ENCODE peak calls at places on chromosomes 4 and X, in seven cellular contexts. G is aorta, C is mesendoderm, M is left lung, S is endodermal cell, A is upper lobe of right lung, D is sigmoid colon. F is an unnamed sample.

GRCh38 chr4:87257523-87257922 is 37.1 kb upstream of the KLHL8 start:
- DNase-seq in G (no peak), C (no peak), M (no peak), S (no peak), A (no peak), D (no peak), F (no peak)

GRCh38 chr4:40669504-40669903 is 39.8 kb upstream of the RBM47 start:
- DNase-seq in G (no peak), C (no peak), M (no peak), S (no peak), A (no peak), D (no peak), F (no peak)

GRCh38 chr4:823761-824460 is 2.0 kb downstream of the CPLX1 start:
- DNase-seq in G (no peak), C (no peak), M (peak; percentile 72), S (peak; percentile 61), A (peak; percentile 56), D (peak; percentile 54), F (no peak)

GRCh38 chr4:148126825-148127224 is 315.4 kb downstream of the NR3C2 start:
- DNase-seq in G (no peak), C (no peak), M (no peak), S (no peak), A (no peak), D (no peak), F (no peak)

GRCh38 chr4:4693258-4693657 is 151.4 kb upstream of the STX18 start:
- DNase-seq in G (no peak), C (no peak), M (no peak), S (no peak), A (no peak), D (no peak), F (no peak)

GRCh38 chrX:13540602-13541001 is 28.8 kb upstream of the EGFL6 start:
- DNase-seq in G (no peak), C (no peak), M (no peak), S (no peak), A (no peak), D (no peak), F (no peak)

GRCh38 chr4:77199276-77199675 is 42.3 kb downstream of the CCNG2 start:
- DNase-seq in G (no peak), C (no peak), M (no peak), S (no peak), A (no peak), D (no peak), F (no peak)

GRCh38 chr4:7852568-7853185 is 87.0 kb downstream of the AFAP1 start:
- DNase-seq in G (no peak), C (no peak), M (no peak), S (no peak), A (no peak), D (peak; percentile 66), F (no peak)

GRCh38 chrX:323721-324628 is 5.4 kb upstream of the GTPBP6 start:
- DNase-seq in G (peak; percentile 75), C (peak; percentile 83), M (peak; percentile 51), S (peak; percentile 88), A (peak; percentile 67), D (peak; percentile 57), F (no peak)

GRCh38 chr4:40749717-40750460 is at the start of gene NSUN7:
- DNase-seq in G (peak; percentile 78), C (peak; percentile 94), M (peak; percentile 91), S (peak; percentile 97), A (peak; percentile 94), D (peak; percentile 75), F (no peak)

GRCh38 chr4:7645956-7646355 is 211.2 kb upstream of the PSAPL1 start:
- DNase-seq in G (no peak), C (no peak), M (peak; percentile 58), S (no peak), A (no peak), D (no peak), F (no peak)

GRCh38 chr4:162406637-162407370 is 243.0 kb upstream of the FSTL5 start:
- DNase-seq in G (no peak), C (no peak), M (no peak), S (no peak), A (no peak), D (no peak), F (no peak)

GRCh38 chrX:20325786-20326388 is 59.2 kb upstream of the RPS6KA3 start:
- DNase-seq in G (no peak), C (no peak), M (no peak), S (no peak), A (no peak), D (no peak), F (no peak)

DNA sequence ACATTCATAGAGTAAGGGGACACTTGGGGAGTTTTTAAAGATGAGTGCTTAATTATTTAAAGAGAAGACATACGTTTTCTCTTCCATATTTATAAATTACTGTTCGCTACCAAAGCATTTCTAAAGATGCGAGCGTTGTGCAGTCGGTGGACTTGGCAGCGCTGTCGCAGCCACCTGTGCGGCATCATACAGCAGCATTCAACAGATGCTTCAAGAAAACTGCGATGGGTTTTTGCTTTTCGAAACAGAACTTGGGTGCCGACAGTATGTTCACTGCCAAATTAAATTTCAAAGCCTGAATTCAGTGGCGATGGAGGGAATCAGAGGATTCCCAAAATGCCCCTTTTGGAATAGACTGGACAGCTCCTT is 1.6 kb upstream of the HTR2C start:
- DNase-seq in G (no peak), C (no peak), M (no peak), S (no peak), A (no peak), D (no peak), F (no peak)
- H3K27me3 ChIP-seq in G (no peaks in the 10 kb centered on the region), C (peaks cover 15% of the 10 kb centered on the region), M (peaks cover 77% of the 10 kb centered on the region), S (peaks cover 83% of the 10 kb centered on the region), A (peaks cover 20% of the 10 kb centered on the region), D (peaks cover 41% of the 10 kb centered on the region), F (peaks cover 14% of the 10 kb centered on the region)

DNA sequence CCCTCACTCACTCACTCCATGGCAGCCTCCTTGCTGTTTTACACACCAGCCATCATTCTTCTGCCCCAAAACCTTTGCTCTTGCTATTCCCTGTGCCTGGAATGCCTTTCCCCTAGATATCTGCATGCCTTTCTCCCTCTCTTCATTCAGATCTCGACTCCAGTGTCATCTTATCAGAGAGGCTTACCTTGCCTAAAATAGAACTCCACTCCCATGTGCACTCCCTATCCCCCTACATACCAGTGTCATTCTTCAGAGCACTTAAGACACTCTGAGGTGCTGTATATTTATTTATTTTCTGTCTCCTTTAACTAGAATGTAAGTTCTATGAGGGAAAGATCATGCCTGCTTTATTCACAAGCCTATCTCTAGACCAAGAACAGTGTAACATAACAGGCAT is 45.1 kb downstream of the ZGRF1 start:
- DNase-seq in G (no peak), C (peak; percentile 17), M (no peak), S (no peak), A (no peak), D (no peak), F (no peak)
- H3K4me3 ChIP-seq in G (no peak overlapping the region), C (no peak overlapping the region), M (no peak overlapping the region), S (no peak overlapping the region), A (no peak overlapping the region), D (no peak overlapping the region), F (no peak overlapping the region)

GRCh38 chr4:137523329-137523728 is 9.0 kb downstream of the PCDH18 start:
- DNase-seq in G (no peak), C (no peak), M (no peak), S (no peak), A (no peak), D (no peak), F (no peak)
- H3K27ac ChIP-seq in G (no peak overlapping the region), C (no peak overlapping the region), M (no peak overlapping the region), S (no peak overlapping the region), A (no peak overlapping the region), D (peak overlapping the region; percentile 7), F (no peak overlapping the region)

GRCh38 chrX:140836874-140837273 is 127.3 kb downstream of the LINC00632 start:
- DNase-seq in G (no peak), C (no peak), M (no peak), S (no peak), A (no peak), D (no peak), F (no peak)
- H3K27me3 ChIP-seq in G (no peaks in the 10 kb centered on the region), C (no peaks in the 10 kb centered on the region), M (no peaks in the 10 kb centered on the region), S (no peaks in the 10 kb centered on the region), A (no peaks in the 10 kb centered on the region), D (no peaks in the 10 kb centered on the region), F (no peaks in the 10 kb centered on the region)